ENCODE peak calls at places on chromosomes 6 and 20, in nine cellular contexts. One of them, this sample, is unnamed.

GRCh38 chr6:35581633-35582032 is 68.9 kb upstream of the TULP1 start:
- DNase-seq in left ventricle myocardium inferior: no peak
- DNase-seq in NCI-H1417 treated with DMSO at 0.1 percent for 48 hours: no peak
- DNase-seq in fibroblast of pulmonary artery: no peak
- DNase-seq in A172: peak
- DNase-seq in hippocampal formation: no peak
- DNase-seq in neuronal stem cell: no peak
- DNase-seq in dermis blood vessel endothelial cell: no peak
- DNase-seq in NCI-H748 treated with DMSO at 0.1 percent for 48 hours: no peak
- DNase-seq in this sample: no peak

GRCh38 chr6:112017169-112017568 is 36.7 kb upstream of the CCN6 start:
- DNase-seq in left ventricle myocardium inferior: no peak
- DNase-seq in NCI-H1417 treated with DMSO at 0.1 percent for 48 hours: no peak
- DNase-seq in fibroblast of pulmonary artery: no peak
- DNase-seq in A172: no peak
- DNase-seq in hippocampal formation: no peak
- DNase-seq in neuronal stem cell: no peak
- DNase-seq in dermis blood vessel endothelial cell: no peak
- DNase-seq in NCI-H748 treated with DMSO at 0.1 percent for 48 hours: no peak
- DNase-seq in this sample: no peak

GRCh38 chr6:35468980-35469710 is 944 bp downstream of the RPL10A start:
- DNase-seq in left ventricle myocardium inferior: no peak
- DNase-seq in NCI-H1417 treated with DMSO at 0.1 percent for 48 hours: no peak
- DNase-seq in fibroblast of pulmonary artery: no peak
- DNase-seq in A172: no peak
- DNase-seq in hippocampal formation: no peak
- DNase-seq in neuronal stem cell: no peak
- DNase-seq in dermis blood vessel endothelial cell: no peak
- DNase-seq in NCI-H748 treated with DMSO at 0.1 percent for 48 hours: no peak
- DNase-seq in this sample: no peak

GRCh38 chr6:110682460-110682853 is 132.8 kb downstream of the CDK19 start:
- DNase-seq in left ventricle myocardium inferior: no peak
- DNase-seq in NCI-H1417 treated with DMSO at 0.1 percent for 48 hours: no peak
- DNase-seq in fibroblast of pulmonary artery: peak
- DNase-seq in A172: peak
- DNase-seq in hippocampal formation: peak
- DNase-seq in neuronal stem cell: peak
- DNase-seq in dermis blood vessel endothelial cell: peak
- DNase-seq in NCI-H748 treated with DMSO at 0.1 percent for 48 hours: peak
- DNase-seq in this sample: peak

GRCh38 chr6:3341467-3341866 is 82.7 kb downstream of the PSMG4 start:
- DNase-seq in left ventricle myocardium inferior: no peak
- DNase-seq in NCI-H1417 treated with DMSO at 0.1 percent for 48 hours: no peak
- DNase-seq in fibroblast of pulmonary artery: peak
- DNase-seq in A172: peak
- DNase-seq in hippocampal formation: no peak
- DNase-seq in neuronal stem cell: no peak
- DNase-seq in dermis blood vessel endothelial cell: no peak
- DNase-seq in NCI-H748 treated with DMSO at 0.1 percent for 48 hours: no peak
- DNase-seq in this sample: no peak

GRCh38 chr6:99016355-99016754 is 68.6 kb upstream of the FBXL4 start:
- DNase-seq in left ventricle myocardium inferior: no peak
- DNase-seq in NCI-H1417 treated with DMSO at 0.1 percent for 48 hours: no peak
- DNase-seq in fibroblast of pulmonary artery: peak
- DNase-seq in A172: peak
- DNase-seq in hippocampal formation: no peak
- DNase-seq in neuronal stem cell: no peak
- DNase-seq in dermis blood vessel endothelial cell: no peak
- DNase-seq in NCI-H748 treated with DMSO at 0.1 percent for 48 hours: no peak
- DNase-seq in this sample: no peak

GRCh38 chr6:84551797-84552196 is 212.6 kb downstream of the TBX18 start:
- DNase-seq in left ventricle myocardium inferior: no peak
- DNase-seq in NCI-H1417 treated with DMSO at 0.1 percent for 48 hours: no peak
- DNase-seq in fibroblast of pulmonary artery: no peak
- DNase-seq in A172: no peak
- DNase-seq in hippocampal formation: no peak
- DNase-seq in neuronal stem cell: no peak
- DNase-seq in dermis blood vessel endothelial cell: no peak
- DNase-seq in NCI-H748 treated with DMSO at 0.1 percent for 48 hours: no peak
- DNase-seq in this sample: no peak

GRCh38 chr6:50187212-50188055 is 137.7 kb upstream of the DEFB112 start:
- DNase-seq in left ventricle myocardium inferior: no peak
- DNase-seq in NCI-H1417 treated with DMSO at 0.1 percent for 48 hours: peak
- DNase-seq in fibroblast of pulmonary artery: no peak
- DNase-seq in A172: no peak
- DNase-seq in hippocampal formation: no peak
- DNase-seq in neuronal stem cell: peak
- DNase-seq in dermis blood vessel endothelial cell: no peak
- DNase-seq in NCI-H748 treated with DMSO at 0.1 percent for 48 hours: no peak
- DNase-seq in this sample: no peak

GRCh38 chr6:125200986-125201385 is 47.4 kb downstream of the TPD52L1 start:
- DNase-seq in left ventricle myocardium inferior: no peak
- DNase-seq in NCI-H1417 treated with DMSO at 0.1 percent for 48 hours: no peak
- DNase-seq in fibroblast of pulmonary artery: no peak
- DNase-seq in A172: no peak
- DNase-seq in hippocampal formation: no peak
- DNase-seq in neuronal stem cell: no peak
- DNase-seq in dermis blood vessel endothelial cell: no peak
- DNase-seq in NCI-H748 treated with DMSO at 0.1 percent for 48 hours: no peak
- DNase-seq in this sample: no peak

GRCh38 chr6:139485742-139486475 is 111.5 kb upstream of the CITED2 start:
- DNase-seq in left ventricle myocardium inferior: no peak
- DNase-seq in NCI-H1417 treated with DMSO at 0.1 percent for 48 hours: no peak
- DNase-seq in fibroblast of pulmonary artery: no peak
- DNase-seq in A172: no peak
- DNase-seq in hippocampal formation: no peak
- DNase-seq in neuronal stem cell: no peak
- DNase-seq in dermis blood vessel endothelial cell: no peak
- DNase-seq in NCI-H748 treated with DMSO at 0.1 percent for 48 hours: no peak
- DNase-seq in this sample: no peak

GRCh38 chr6:34237316-34237721 is 646 bp downstream of the HMGA1 start:
- DNase-seq in left ventricle myocardium inferior: no peak
- DNase-seq in NCI-H1417 treated with DMSO at 0.1 percent for 48 hours: no peak
- DNase-seq in fibroblast of pulmonary artery: no peak
- DNase-seq in A172: no peak
- DNase-seq in hippocampal formation: no peak
- DNase-seq in neuronal stem cell: no peak
- DNase-seq in dermis blood vessel endothelial cell: no peak
- DNase-seq in NCI-H748 treated with DMSO at 0.1 percent for 48 hours: no peak
- DNase-seq in this sample: no peak

GRCh38 chr20:52494244-52494643 is 302.7 kb upstream of the ZFP64 start:
- DNase-seq in left ventricle myocardium inferior: no peak
- DNase-seq in NCI-H1417 treated with DMSO at 0.1 percent for 48 hours: no peak
- DNase-seq in fibroblast of pulmonary artery: peak
- DNase-seq in A172: peak
- DNase-seq in hippocampal formation: no peak
- DNase-seq in neuronal stem cell: no peak
- DNase-seq in dermis blood vessel endothelial cell: peak
- DNase-seq in NCI-H748 treated with DMSO at 0.1 percent for 48 hours: no peak
- DNase-seq in this sample: no peak

GRCh38 chr6:158799051-158799792 is 19.9 kb downstream of the EZR start:
- DNase-seq in left ventricle myocardium inferior: no peak
- DNase-seq in NCI-H1417 treated with DMSO at 0.1 percent for 48 hours: peak
- DNase-seq in fibroblast of pulmonary artery: peak
- DNase-seq in A172: peak
- DNase-seq in hippocampal formation: no peak
- DNase-seq in neuronal stem cell: no peak
- DNase-seq in dermis blood vessel endothelial cell: peak
- DNase-seq in NCI-H748 treated with DMSO at 0.1 percent for 48 hours: peak
- DNase-seq in this sample: no peak

GRCh38 chr6:39440039-39440426 is 117.5 kb upstream of the KCNK16 start:
- DNase-seq in left ventricle myocardium inferior: no peak
- DNase-seq in NCI-H1417 treated with DMSO at 0.1 percent for 48 hours: no peak
- DNase-seq in fibroblast of pulmonary artery: peak
- DNase-seq in A172: no peak
- DNase-seq in hippocampal formation: no peak
- DNase-seq in neuronal stem cell: no peak
- DNase-seq in dermis blood vessel endothelial cell: peak
- DNase-seq in NCI-H748 treated with DMSO at 0.1 percent for 48 hours: no peak
- DNase-seq in this sample: no peak